ENCODE peak calls at places on chromosomes 5 and 9, in nine cellular contexts. I is testis, G is ovary, P is IMR-90, C is prostate gland, H is tibial nerve, J is GM12891, L is stomach, Z is lower leg skin. K is an unnamed sample.

GRCh38 chr5:16609412-16609811 is 7.4 kb downstream of the RETREG1 start:
- DNase-seq in G (no peak), I (no peak), L (no peak), C (no peak), H (no peak), P (no peak), Z (no peak), J (no peak), K (no peak)

GRCh38 chr5:170483701-170484458 is 19.9 kb upstream of the KCNIP1 start:
- DNase-seq in Z (peak), J (no peak), I (no peak), H (no peak), P (no peak), L (no peak), C (no peak), G (no peak), K (no peak)

GRCh38 chr5:142244440-142244839 is 80.4 kb downstream of the SPRY4 start:
- DNase-seq in P (no peak), C (no peak), I (no peak), G (no peak), Z (no peak), J (no peak), H (no peak), L (no peak), K (no peak)

GRCh38 chr5:120545007-120545406 is 80.9 kb downstream of the PRR16 start:
- DNase-seq in J (no peak), C (no peak), P (no peak), I (no peak), G (no peak), L (no peak), Z (no peak), H (no peak), K (no peak)

GRCh38 chr5:113140837-113141661 is 164.5 kb downstream of the DCP2 start:
- DNase-seq in H (peak), P (peak), C (no peak), J (no peak), L (no peak), I (no peak), Z (peak), G (no peak), K (peak)

GRCh38 chr5:77645158-77645994 is 6.9 kb upstream of the OTP start:
- DNase-seq in J (peak), G (no peak), C (no peak), H (no peak), I (no peak), L (peak), P (no peak), Z (no peak), K (no peak)

GRCh38 chr5:135993894-135994514 is 34.8 kb upstream of the TGFBI start:
- DNase-seq in G (no peak), L (no peak), J (no peak), P (peak), H (no peak), I (no peak), C (no peak), Z (no peak), K (no peak)

GRCh38 chr5:158162026-158162425 is 303.1 kb upstream of the CLINT1 start:
- DNase-seq in G (no peak), J (no peak), H (no peak), I (no peak), Z (no peak), C (no peak), L (no peak), P (no peak), K (no peak)

GRCh38 chr9:88590558-88591146 is 55.7 kb downstream of the NXNL2 start:
- DNase-seq in C (no peak), H (no peak), L (no peak), I (no peak), J (no peak), P (no peak), G (no peak), Z (no peak), K (no peak)

GRCh38 chr5:95102080-95102479 is 182.8 kb downstream of the MCTP1 start:
- DNase-seq in P (no peak), Z (no peak), I (no peak), L (no peak), H (no peak), G (no peak), J (no peak), C (no peak), K (no peak)

GRCh38 chr9:106069241-106069640 is 374.9 kb downstream of the TMEM38B start:
- DNase-seq in L (no peak), Z (no peak), C (no peak), H (no peak), J (no peak), P (no peak), G (no peak), I (no peak), K (no peak)

GRCh38 chr9:18256574-18256973 is 217.4 kb upstream of the ADAMTSL1 start:
- DNase-seq in P (peak), C (no peak), I (no peak), G (no peak), H (no peak), L (no peak), Z (no peak), J (no peak), K (no peak)

GRCh38 chr5:113179156-113179555 is 202.6 kb downstream of the DCP2 start:
- DNase-seq in I (no peak), Z (no peak), P (no peak), G (no peak), J (no peak), L (no peak), H (no peak), C (no peak), K (no peak)

GRCh38 chr5:142746532-142746931 is 23.6 kb upstream of the ARHGAP26 start:
- DNase-seq in Z (no peak), G (no peak), P (no peak), I (no peak), J (no peak), L (no peak), C (no peak), H (no peak), K (no peak)

GRCh38 chr9:81776834-81777233 is 87.5 kb upstream of the TLE1 start:
- DNase-seq in G (peak), L (peak), J (no peak), Z (no peak), P (no peak), H (no peak), I (no peak), C (no peak), K (no peak)

GRCh38 chr5:178117911-178118310 is 4.6 kb downstream of the N4BP3 start:
- DNase-seq in Z (no peak), J (no peak), H (no peak), L (no peak), C (no peak), I (no peak), G (no peak), P (no peak), K (no peak)

GRCh38 chr9:106862946-106863740 is at the start of gene ZNF462:
- DNase-seq in Z (peak), P (peak), G (peak), J (no peak), H (peak), L (no peak), C (peak), I (peak), K (peak)

GRCh38 chr9:35609001-35609819 is 4.1 kb downstream of the TESK1 start:
- DNase-seq in H (no peak), J (no peak), P (no peak), Z (no peak), L (no peak), G (no peak), I (no peak), C (no peak), K (no peak)

GRCh38 chr5:67363195-67363594 is 166.6 kb upstream of the CD180 start:
- DNase-seq in G (no peak), L (no peak), P (no peak), C (no peak), H (no peak), J (no peak), Z (no peak), I (no peak), K (no peak)

GRCh38 chr5:51983161-51983560 is 599.9 kb downstream of the ISL1 start:
- DNase-seq in J (no peak), I (no peak), Z (no peak), P (no peak), L (no peak), C (no peak), G (no peak), H (no peak), K (no peak)

GRCh38 chr5:142109356-142110045 is 922 bp downstream of the NDFIP1 start:
- DNase-seq in Z (no peak), H (no peak), G (peak), P (peak), I (peak), L (no peak), C (no peak), J (peak), K (no peak)

GRCh38 chr9:36903541-36904435 is 130.3 kb downstream of the PAX5 start:
- DNase-seq in I (no peak), Z (peak), L (peak), J (no peak), C (no peak), G (no peak), H (no peak), P (peak), K (no peak)

GRCh38 chr5:80254767-80255424 is 952 bp downstream of the SERINC5 start:
- DNase-seq in G (no peak), P (peak), Z (peak), I (peak), J (no peak), H (no peak), C (peak), L (peak), K (peak)

GRCh38 chr5:35908814-35909213 is 29.6 kb downstream of the CAPSL start:
- DNase-seq in G (no peak), C (no peak), J (no peak), L (no peak), I (no peak), Z (no peak), P (no peak), H (no peak), K (no peak)

GRCh38 chr9:114652776-114653555 is 4.6 kb downstream of the TEX53 start:
- DNase-seq in P (peak), J (no peak), C (no peak), Z (no peak), L (no peak), I (no peak), G (no peak), H (no peak), K (no peak)

GRCh38 chr5:17079562-17079961 is 137.9 kb upstream of the BASP1 start:
- DNase-seq in L (no peak), C (no peak), H (no peak), I (no peak), P (no peak), Z (no peak), G (no peak), J (no peak), K (no peak)

GRCh38 chr5:39992617-39993203 is 567.9 kb upstream of the DAB2 start:
- DNase-seq in Z (no peak), G (no peak), I (no peak), J (no peak), H (no peak), C (no peak), L (no peak), P (no peak), K (no peak)

GRCh38 chr5:74311961-74312360 is 328.6 kb downstream of the ENC1 start:
- DNase-seq in C (no peak), L (no peak), P (no peak), G (no peak), Z (no peak), H (no peak), J (no peak), I (no peak), K (no peak)

GRCh38 chr5:132822650-132823480 is 7.6 kb downstream of the SHROOM1 start:
- DNase-seq in G (no peak), C (no peak), H (no peak), I (peak), L (no peak), P (no peak), J (no peak), Z (no peak), K (no peak)

GRCh38 chr5:173736374-173736773 is 119.9 kb upstream of the BOD1 start:
- DNase-seq in H (no peak), G (no peak), P (no peak), I (no peak), J (no peak), Z (no peak), L (no peak), C (no peak), K (no peak)

DNA sequence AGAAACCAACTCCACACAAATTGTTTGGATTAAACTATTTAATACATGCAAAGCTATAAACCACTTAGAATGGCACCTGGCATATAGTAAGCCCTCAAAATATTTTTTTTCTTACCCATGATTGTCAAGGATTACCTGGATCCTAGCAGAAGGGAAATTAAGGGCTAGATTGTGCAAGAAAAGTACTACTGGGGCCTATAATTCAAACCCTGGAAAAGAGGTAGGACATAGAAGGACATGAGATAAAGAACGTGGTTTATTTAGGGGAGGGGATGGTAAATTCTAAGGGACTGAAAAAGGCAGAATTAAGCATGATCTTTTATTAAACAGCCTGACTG is 14.9 kb upstream of the ARL15 start:
- DNase-seq in I (no peak), J (no peak), G (no peak), H (no peak), C (no peak), P (no peak), Z (no peak), L (no peak), K (no peak)
- TF ChIP-seq POLR2A in I (no peak), J (no peak), G (no peak), H (no peak), C (no peak), P (no peak), Z (no peak), L (no peak), K (no peak)

DNA sequence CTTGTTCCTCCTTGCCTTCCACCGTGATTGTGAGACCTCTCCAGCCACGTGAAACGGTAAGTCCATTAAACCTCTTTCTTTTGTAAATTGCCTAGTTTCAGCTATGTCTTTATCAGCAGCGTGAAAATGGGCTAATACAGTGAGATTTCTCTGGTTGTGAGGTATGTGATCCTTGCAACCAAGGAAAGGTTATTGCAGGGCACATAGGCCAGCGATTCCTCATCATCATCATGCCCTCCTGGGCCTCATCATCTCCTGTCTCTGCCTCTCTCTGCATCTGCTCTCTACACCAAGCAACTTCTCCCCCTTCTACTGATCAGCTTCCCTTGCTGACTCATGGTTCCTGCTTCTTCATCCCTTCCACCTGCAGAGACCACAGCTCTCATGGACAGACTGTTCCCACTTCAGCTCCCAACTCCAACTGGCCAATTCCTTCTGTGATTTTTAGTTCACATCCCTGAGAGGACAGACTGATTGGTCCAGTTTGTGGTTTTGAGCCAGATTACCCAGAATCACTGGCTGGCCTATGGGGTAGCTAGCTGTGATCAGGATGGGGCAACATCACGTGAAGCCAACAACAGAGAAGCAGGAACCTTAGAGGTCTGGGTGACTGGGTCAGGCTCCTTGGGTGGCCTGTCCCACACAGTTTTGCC is 53.1 kb downstream of the LIX1 start:
- DNase-seq in H (no peak), L (no peak), C (no peak), Z (no peak), G (no peak), P (no peak), I (no peak), J (no peak), K (no peak)
- TF ChIP-seq POLR2A in H (no peak), L (no peak), C (no peak), Z (no peak), G (no peak), P (no peak), I (no peak), J (no peak), K (no peak)

DNA sequence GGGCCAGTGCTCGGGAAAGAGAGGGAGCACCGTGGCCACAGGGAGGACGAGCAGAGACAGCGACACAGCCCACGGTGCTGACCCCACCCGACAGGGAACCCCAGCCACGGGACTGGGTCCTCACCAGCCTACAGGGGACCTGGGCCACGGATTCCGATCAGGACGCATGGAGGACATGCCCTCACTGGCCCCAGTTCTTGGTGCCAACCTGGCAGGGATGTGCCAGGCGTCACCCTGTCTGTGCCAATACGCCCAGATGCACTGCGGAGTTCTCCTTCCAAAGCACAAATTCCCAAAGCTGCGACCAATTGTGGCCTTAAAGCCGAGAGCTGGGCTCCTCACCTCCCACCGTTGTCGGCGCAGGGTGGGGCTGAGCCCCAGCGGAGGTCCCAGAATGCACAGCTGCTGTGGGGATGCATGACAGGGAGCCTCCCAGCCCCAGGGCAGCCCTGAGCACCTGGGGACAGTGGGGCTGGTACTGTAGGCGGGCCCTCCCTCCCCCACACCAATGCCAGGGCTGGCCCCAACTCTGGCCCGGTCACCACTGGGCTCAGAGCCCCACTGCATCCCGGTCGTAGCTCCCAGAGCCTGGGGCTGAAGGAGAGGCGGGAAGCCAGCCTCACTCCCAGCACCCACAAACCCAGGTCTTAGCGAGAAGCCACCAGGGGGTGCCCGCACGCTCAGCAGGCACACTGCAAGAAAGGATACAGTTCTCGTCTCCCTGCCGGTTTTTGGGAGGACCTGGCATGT is 44.2 kb downstream of the NKD2 start:
- DNase-seq in L (no peak), J (no peak), Z (no peak), I (no peak), C (peak), P (no peak), H (no peak), G (no peak), K (no peak)
- TF ChIP-seq POLR2A in L (no peak), J (no peak), Z (no peak), I (no peak), C (no peak), P (no peak), H (no peak), G (no peak), K (no peak)

GRCh38 chr9:85685081-85685480 is 56.7 kb downstream of the AGTPBP1 start:
- DNase-seq in P (no peak), G (no peak), L (no peak), H (no peak), J (no peak), Z (no peak), I (no peak), C (no peak), K (no peak)
- TF ChIP-seq POLR2A in P (no peak), G (no peak), L (no peak), H (no peak), J (no peak), Z (no peak), I (no peak), C (no peak), K (no peak)